ENCODE peak calls at places on chromosome 6, in six cellular contexts. D, P, B, K, H and S are unnamed samples.

GRCh38 chr6:98831057-98832031 is 3.0 kb upstream of the POU3F2 start:
- DNase-seq in D (no peak), P (no peak), B (no peak), K (peak; percentile 73), H (peak; percentile 32), S (no peak)

GRCh38 chr6:140561701-140562100 is 1187.3 kb upstream of the CITED2 start:
- DNase-seq in D (no peak), P (no peak), B (no peak), K (no peak), H (no peak), S (no peak)

GRCh38 chr6:111658445-111659154 is 52.9 kb upstream of the TRAF3IP2 start:
- DNase-seq in D (no peak), P (peak; percentile 23), B (no peak), K (no peak), H (peak; percentile 78), S (no peak)

GRCh38 chr6:13733178-13733851 is 21.7 kb upstream of the RANBP9 start:
- DNase-seq in D (peak; percentile 55), P (peak; percentile 86), B (no peak), K (peak; percentile 83), H (peak; percentile 86), S (no peak)

GRCh38 chr6:53956068-53956711 is 155.1 kb upstream of the MLIP start:
- DNase-seq in D (peak; percentile 67), P (peak; percentile 70), B (no peak), K (peak; percentile 78), H (peak; percentile 56), S (peak; percentile 42)

GRCh38 chr6:42367353-42368011 is 84.2 kb downstream of the TRERF1 start:
- DNase-seq in D (peak; percentile 55), P (no peak), B (peak; percentile 73), K (no peak), H (peak; percentile 13), S (peak; percentile 40)

GRCh38 chr6:28563420-28564095 is 37.9 kb downstream of the GPX5 start:
- DNase-seq in D (no peak), P (no peak), B (no peak), K (no peak), H (no peak), S (no peak)

GRCh38 chr6:162198925-162199324 is 528.6 kb downstream of the PRKN start:
- DNase-seq in D (no peak), P (peak; percentile 30), B (no peak), K (no peak), H (no peak), S (no peak)

GRCh38 chr6:150055131-150055530 is 13.8 kb downstream of the ULBP3 start:
- DNase-seq in D (no peak), P (no peak), B (no peak), K (no peak), H (no peak), S (no peak)

GRCh38 chr6:36660771-36661471 is 17.6 kb upstream of the CDKN1A start:
- DNase-seq in D (peak; percentile 79), P (no peak), B (no peak), K (peak; percentile 90), H (no peak), S (no peak)

GRCh38 chr6:4017847-4018193 is 61.1 kb downstream of the FAM217A start:
- DNase-seq in D (no peak), P (peak; percentile 46), B (no peak), K (no peak), H (peak; percentile 51), S (peak; percentile 14)

GRCh38 chr6:157597461-157598312 is 216.7 kb downstream of the ZDHHC14 start:
- DNase-seq in D (no peak), P (peak; percentile 57), B (no peak), K (peak; percentile 83), H (no peak), S (peak; percentile 64)

GRCh38 chr6:90891338-90891715 is 304.5 kb upstream of the MAP3K7 start:
- DNase-seq in D (no peak), P (no peak), B (no peak), K (no peak), H (no peak), S (no peak)

GRCh38 chr6:88626460-88626859 is 337.0 kb downstream of the RNGTT start:
- DNase-seq in D (no peak), P (no peak), B (no peak), K (no peak), H (peak; percentile 22), S (no peak)

GRCh38 chr6:12298995-12299394 is 8.8 kb downstream of the EDN1 start:
- DNase-seq in D (no peak), P (no peak), B (no peak), K (no peak), H (no peak), S (no peak)

GRCh38 chr6:138099832-138100231 is 7.4 kb downstream of the PERP start:
- DNase-seq in D (no peak), P (peak; percentile 76), B (no peak), K (no peak), H (peak; percentile 74), S (no peak)

GRCh38 chr6:16625319-16626240 is 135.7 kb downstream of the ATXN1 start:
- DNase-seq in D (no peak), P (no peak), B (no peak), K (no peak), H (peak; percentile 58), S (no peak)

GRCh38 chr6:84361372-84362179 is 134.1 kb upstream of the CEP162 start:
- DNase-seq in D (no peak), P (no peak), B (no peak), K (no peak), H (no peak), S (no peak)

GRCh38 chr6:139597087-139597763 is 222.8 kb upstream of the CITED2 start:
- DNase-seq in D (no peak), P (no peak), B (no peak), K (no peak), H (peak; percentile 10), S (no peak)

GRCh38 chr6:21132856-21133610 is 460.5 kb upstream of the SOX4 start:
- DNase-seq in D (no peak), P (no peak), B (no peak), K (no peak), H (peak; percentile 24), S (no peak)

GRCh38 chr6:139443226-139444112 is 69.0 kb upstream of the CITED2 start:
- DNase-seq in D (no peak), P (no peak), B (no peak), K (no peak), H (peak; percentile 77), S (no peak)

GRCh38 chr6:159789377-159790148 is at the start of gene TCP1:
- DNase-seq in D (peak; percentile 100), P (peak; percentile 100), B (peak; percentile 100), K (peak; percentile 100), H (peak; percentile 99), S (peak; percentile 100)

GRCh38 chr6:37705239-37706051 is 7.8 kb upstream of the MDGA1 start:
- DNase-seq in D (peak; percentile 77), P (no peak), B (peak; percentile 35), K (peak; percentile 88), H (peak; percentile 87), S (peak; percentile 85)

DNA sequence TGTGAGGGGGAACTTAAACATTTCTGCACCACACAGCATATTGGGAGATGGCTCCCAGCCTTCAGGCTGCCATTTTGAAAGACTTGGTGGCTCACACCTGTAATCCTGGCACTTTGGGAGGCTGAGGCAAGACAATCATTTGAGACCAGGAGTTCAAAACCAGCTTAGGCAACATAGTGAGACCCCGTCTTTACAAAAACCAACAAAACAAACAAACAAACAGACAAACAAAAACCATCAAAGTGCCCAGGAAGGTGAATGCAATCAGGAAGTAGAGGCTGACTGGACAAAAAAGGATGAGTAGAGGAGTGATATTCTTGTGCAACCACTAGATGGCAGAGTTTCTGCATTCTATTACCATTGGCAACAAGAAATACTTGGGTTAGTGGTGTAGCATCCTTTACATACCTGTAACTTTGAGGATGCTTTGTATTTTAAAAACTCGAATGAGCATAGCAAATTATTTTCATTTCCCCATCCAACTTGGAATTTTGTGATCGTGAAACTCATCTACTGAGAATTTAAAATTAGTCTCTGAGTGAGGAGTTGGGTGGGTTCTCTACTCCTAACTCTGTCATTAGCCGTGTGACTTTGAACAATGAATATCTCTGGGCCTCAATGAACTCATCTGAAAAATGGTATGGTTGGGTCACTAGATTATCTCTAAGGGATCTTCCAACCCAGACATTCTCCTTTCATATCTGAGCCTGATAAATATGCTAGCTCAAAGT is 84.4 kb downstream of the CRYBG1 start:
- DNase-seq in D (no peak), P (peak; percentile 79), B (peak; percentile 49), K (no peak), H (peak; percentile 61), S (peak; percentile 17)
- TF ChIP-seq CTCF in D (peak; percentile 72), P (peak; percentile 65), B (peak; percentile 68), K (peak; percentile 72), H (peak; percentile 73), S (peak; percentile 81)

GRCh38 chr6:109179507-109179906 is 84.2 kb downstream of the CEP57L1 start:
- DNase-seq in D (no peak), P (no peak), B (no peak), K (no peak), H (no peak), S (no peak)

GRCh38 chr6:109184638-109185037 is 89.3 kb downstream of the CEP57L1 start:
- DNase-seq in D (no peak), P (no peak), B (no peak), K (no peak), H (no peak), S (no peak)

GRCh38 chr6:109182590-109182989 is 87.3 kb downstream of the CEP57L1 start:
- DNase-seq in D (no peak), P (no peak), B (no peak), K (no peak), H (no peak), S (no peak)

GRCh38 chr6:109186012-109186411 is 90.7 kb downstream of the CEP57L1 start:
- DNase-seq in D (no peak), P (no peak), B (no peak), K (no peak), H (no peak), S (no peak)

GRCh38 chr6:109183109-109183508 is 87.8 kb downstream of the CEP57L1 start:
- DNase-seq in D (no peak), P (peak; percentile 22), B (no peak), K (no peak), H (no peak), S (no peak)
- TF ChIP-seq CTCF in D (no peak), P (no peak), B (no peak), K (no peak), H (no peak), S (no peak)

GRCh38 chr6:116393430-116393829 is 22.7 kb downstream of the DSE start:
- DNase-seq in D (no peak), P (peak; percentile 23), B (no peak), K (no peak), H (no peak), S (no peak)
- TF ChIP-seq CTCF in D (no peak), P (peak; percentile 5), B (peak; percentile 32), K (no peak), H (no peak), S (no peak)

DNA sequence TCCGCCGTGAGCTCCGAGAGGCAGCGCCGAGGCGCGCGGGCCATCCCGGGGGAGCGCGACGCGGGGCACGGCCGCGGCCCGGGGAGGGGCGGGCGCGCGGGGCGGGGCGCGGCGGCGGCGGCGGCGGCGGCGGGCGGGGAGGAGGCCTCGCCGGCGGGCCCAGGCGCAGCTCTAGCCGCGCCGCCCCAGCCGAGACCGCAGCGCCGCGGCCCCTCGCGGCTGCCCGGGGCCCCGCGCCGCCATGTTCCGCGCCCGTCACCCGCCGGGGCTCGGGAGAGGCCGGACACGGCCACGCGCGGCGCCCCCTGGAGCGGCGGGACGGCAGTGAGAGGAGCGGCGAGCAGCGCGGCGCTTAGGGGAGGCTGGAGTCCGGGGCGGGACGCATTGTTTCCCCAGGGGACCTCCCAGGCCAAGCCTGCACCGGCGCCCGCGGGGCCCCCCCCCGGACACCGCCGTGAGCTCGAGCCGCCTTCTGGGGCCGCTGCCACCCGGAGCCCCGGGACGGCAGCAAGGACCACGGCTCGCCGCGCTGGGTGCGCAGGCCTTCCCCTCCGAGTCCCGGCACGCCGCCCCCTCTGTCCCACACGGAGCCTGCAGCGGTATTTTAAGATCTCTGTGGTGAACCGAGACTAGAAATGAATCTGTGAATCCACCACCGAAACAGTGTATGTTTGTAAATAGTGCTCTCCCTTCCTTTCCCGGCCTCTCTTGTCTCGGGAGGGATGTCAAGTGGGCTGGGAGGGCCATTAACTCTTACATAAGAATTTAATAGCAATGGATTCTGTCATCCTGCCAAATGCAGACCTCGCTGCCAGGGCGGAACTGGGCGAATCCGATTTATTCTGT is at the start of gene KIF13A:
- DNase-seq in D (peak; percentile 81), P (peak; percentile 46), B (peak; percentile 16), K (peak; percentile 86), H (peak; percentile 68), S (peak; percentile 66)
- TF ChIP-seq CTCF in D (peak; percentile 23), P (no peak), B (no peak), K (no peak), H (peak; percentile 11), S (no peak)